ENCODE peak calls at places on chromosome 13, in nine cellular contexts. L, V, W, Z, J, T, Q, A and H are unnamed samples.

GRCh38 chr13:34372581-34372980 is 554.6 kb downstream of the RFC3 start:
- DNase-seq in V (no peak), T (no peak), L (no peak), Q (no peak), Z (peak; percentile 41), W (no peak), J (no peak), A (no peak), H (no peak)

GRCh38 chr13:34349091-34349722 is 531.3 kb downstream of the RFC3 start:
- DNase-seq in Q (no peak), T (no peak), W (no peak), J (peak; percentile 31), A (peak; percentile 38), V (peak; percentile 95), Z (peak; percentile 85), L (no peak), H (peak; percentile 54)

GRCh38 chr13:111115051-111115840 is at the start of gene ARHGEF7:
- DNase-seq in T (peak; percentile 79), L (no peak), Q (no peak), W (no peak), Z (no peak), A (no peak), J (no peak), V (peak; percentile 69), H (no peak)

GRCh38 chr13:99228737-99229691 is 28.4 kb downstream of the UBAC2 start:
- DNase-seq in Q (no peak), W (no peak), L (no peak), A (no peak), V (peak; percentile 84), Z (peak; percentile 90), T (no peak), J (no peak), H (no peak)

GRCh38 chr13:27476943-27477681 is 26.7 kb upstream of the MTIF3 start:
- DNase-seq in W (no peak), T (no peak), L (no peak), Q (no peak), J (no peak), V (peak; percentile 83), A (no peak), Z (peak; percentile 73), H (peak; percentile 50)

GRCh38 chr13:30234763-30235162 is 72.6 kb downstream of the KATNAL1 start:
- DNase-seq in L (no peak), W (no peak), V (no peak), T (peak; percentile 4), J (no peak), Z (no peak), Q (no peak), A (no peak), H (no peak)

GRCh38 chr13:51823351-51823750 is 19.4 kb upstream of the DHRS12 start:
- DNase-seq in V (no peak), J (no peak), L (no peak), A (no peak), W (no peak), T (no peak), Z (no peak), Q (no peak), H (peak; percentile 8)

GRCh38 chr13:67557642-67558241 is 327.6 kb upstream of the PCDH9 start:
- DNase-seq in V (peak; percentile 0), W (no peak), T (no peak), L (no peak), J (no peak), Z (no peak), A (no peak), Q (no peak), H (no peak)

GRCh38 chr13:96824110-96824509 is 170.2 kb downstream of the OXGR1 start:
- DNase-seq in J (no peak), A (no peak), T (no peak), W (no peak), L (no peak), Q (no peak), V (peak; percentile 12), Z (no peak), H (no peak)

GRCh38 chr13:62320129-62320724 is 904.6 kb upstream of the PCDH20 start:
- DNase-seq in L (no peak), V (peak; percentile 36), A (no peak), T (peak; percentile 45), Z (peak; percentile 0), J (no peak), W (no peak), Q (no peak), H (no peak)

GRCh38 chr13:111927181-111927540 is 139.8 kb upstream of the SOX1 start:
- DNase-seq in Q (no peak), W (no peak), T (no peak), V (no peak), J (no peak), L (no peak), A (no peak), Z (no peak), H (no peak)

GRCh38 chr13:67515895-67516294 is 285.8 kb upstream of the PCDH9 start:
- DNase-seq in V (no peak), L (no peak), J (no peak), A (no peak), T (no peak), Z (no peak), Q (no peak), W (no peak), H (no peak)

GRCh38 chr13:30159446-30159839 is 147.9 kb downstream of the KATNAL1 start:
- DNase-seq in J (no peak), L (no peak), Z (peak; percentile 54), T (no peak), A (no peak), V (peak; percentile 91), W (no peak), Q (no peak), H (no peak)

GRCh38 chr13:113765241-113765910 is 6.3 kb downstream of the TMEM255B start:
- DNase-seq in L (no peak), J (no peak), Q (no peak), T (no peak), V (peak; percentile 12), W (no peak), A (no peak), Z (no peak), H (peak; percentile 11)

GRCh38 chr13:40385858-40386180 is 280.6 kb downstream of the FOXO1 start:
- DNase-seq in V (no peak), J (no peak), A (no peak), L (no peak), W (no peak), Q (no peak), T (no peak), Z (no peak), H (no peak)

GRCh38 chr13:111948281-111948680 is 118.7 kb upstream of the SOX1 start:
- DNase-seq in T (no peak), Z (no peak), V (no peak), L (no peak), A (no peak), W (no peak), J (no peak), Q (no peak), H (no peak)

GRCh38 chr13:98842074-98842473 is 89.6 kb upstream of the SLC15A1 start:
- DNase-seq in J (no peak), A (no peak), Q (no peak), Z (no peak), W (no peak), L (no peak), T (no peak), V (no peak), H (no peak)

GRCh38 chr13:73697166-73697565 is 437.0 kb downstream of the KLF12 start:
- DNase-seq in W (no peak), Z (no peak), A (no peak), Q (no peak), V (peak; percentile 4), T (no peak), J (no peak), L (no peak), H (no peak)
- H3K9me3 ChIP-seq in W (no peaks in the 10 kb centered on the region), Z (no peaks in the 10 kb centered on the region), A (no peaks in the 10 kb centered on the region), Q (no peaks in the 10 kb centered on the region), V (no peaks in the 10 kb centered on the region), T (no peaks in the 10 kb centered on the region), J (no peaks in the 10 kb centered on the region), L (no peaks in the 10 kb centered on the region), H (no peaks in the 10 kb centered on the region)

GRCh38 chr13:75513271-75513670 is 24.4 kb downstream of the COMMD6 start:
- DNase-seq in A (no peak), Q (no peak), L (no peak), T (no peak), W (no peak), J (no peak), V (no peak), Z (no peak), H (no peak)
- H3K9me3 ChIP-seq in A (no peaks in the 10 kb centered on the region), Q (no peaks in the 10 kb centered on the region), L (no peaks in the 10 kb centered on the region), T (no peaks in the 10 kb centered on the region), W (no peaks in the 10 kb centered on the region), J (no peaks in the 10 kb centered on the region), V (no peaks in the 10 kb centered on the region), Z (no peaks in the 10 kb centered on the region), H (no peaks in the 10 kb centered on the region)

GRCh38 chr13:92538164-92538563 is 688.4 kb upstream of the GPC6 start:
- DNase-seq in J (no peak), Q (no peak), T (no peak), Z (no peak), L (no peak), V (no peak), A (no peak), W (no peak), H (no peak)
- H3K9me3 ChIP-seq in J (no peaks in the 10 kb centered on the region), Q (no peaks in the 10 kb centered on the region), T (no peaks in the 10 kb centered on the region), Z (no peaks in the 10 kb centered on the region), L (no peaks in the 10 kb centered on the region), V (no peaks in the 10 kb centered on the region), A (no peaks in the 10 kb centered on the region), W (no peaks in the 10 kb centered on the region), H (no peaks in the 10 kb centered on the region)

GRCh38 chr13:19154843-19155242 is 26.8 kb downstream of the TUBA3C start:
- DNase-seq in Z (no peak), W (no peak), T (no peak), V (no peak), A (no peak), J (no peak), Q (no peak), L (no peak), H (no peak)

GRCh38 chr13:19151581-19152263 is 29.9 kb downstream of the TUBA3C start:
- DNase-seq in W (no peak), Z (no peak), L (no peak), J (no peak), V (no peak), Q (no peak), A (no peak), T (no peak), H (no peak)

GRCh38 chr13:19155321-19155861 is 26.2 kb downstream of the TUBA3C start:
- DNase-seq in Q (no peak), J (no peak), A (no peak), L (no peak), Z (no peak), T (no peak), W (no peak), V (no peak), H (no peak)

GRCh38 chr13:19152403-19152802 is 29.2 kb downstream of the TUBA3C start:
- DNase-seq in J (no peak), Q (no peak), W (no peak), T (no peak), V (no peak), L (no peak), Z (no peak), A (no peak), H (no peak)

DNA sequence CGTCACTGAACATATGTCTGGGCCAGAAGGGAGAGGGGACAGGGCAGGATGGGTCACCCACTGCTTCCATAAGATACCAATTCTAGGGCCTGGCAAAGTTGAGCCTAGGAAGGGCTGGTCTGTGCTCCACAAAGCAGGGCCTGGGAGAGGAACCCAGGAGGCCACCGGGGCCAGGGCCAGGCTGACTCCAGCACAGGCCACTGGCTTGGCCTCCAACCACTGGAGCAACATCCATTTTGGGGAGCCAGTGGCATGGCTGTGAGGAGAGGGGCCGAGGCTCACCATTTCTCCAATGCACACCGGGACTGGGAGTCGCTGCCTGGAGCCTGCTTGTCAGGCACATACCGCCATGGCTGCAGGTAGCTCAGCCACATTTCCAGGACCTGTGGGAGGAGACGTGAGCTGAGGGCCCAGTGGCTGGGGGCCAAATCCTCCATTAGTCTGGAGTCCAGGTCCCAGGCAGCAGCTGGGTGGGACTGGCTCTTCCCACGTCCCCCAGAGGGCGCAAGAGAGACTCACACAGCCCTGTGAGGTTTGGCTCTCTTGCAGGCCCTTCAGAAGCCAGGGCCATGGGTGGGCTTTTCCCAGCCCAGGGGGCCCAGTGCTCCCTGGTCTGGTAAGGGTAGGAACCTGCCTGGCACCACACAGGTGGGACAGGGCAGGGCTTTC is 27.7 kb downstream of the TUBA3C start:
- DNase-seq in V (peak; percentile 0), W (no peak), A (no peak), L (no peak), Q (no peak), Z (no peak), T (no peak), J (no peak), H (no peak)
- H3K9me3 ChIP-seq in V (no peaks in the 10 kb centered on the region), W (no peaks in the 10 kb centered on the region), A (no peaks in the 10 kb centered on the region), L (no peaks in the 10 kb centered on the region), Q (no peaks in the 10 kb centered on the region), Z (peaks cover 77% of the 10 kb centered on the region), T (peaks cover 9% of the 10 kb centered on the region), J (no peaks in the 10 kb centered on the region), H (no peaks in the 10 kb centered on the region)